ENCODE peak calls at places on chromosomes 13 and 19, in seven cellular contexts. R, S, T, O, W, C and D are unnamed samples.

GRCh38 chr13:31250435-31250834 is 50.7 kb downstream of the B3GLCT start:
- DNase-seq in R (no peak), S (no peak), T (no peak), O (no peak), W (no peak), C (no peak), D (no peak)

GRCh38 chr13:27339299-27339698 is 68.7 kb downstream of the RASL11A start:
- DNase-seq in R (peak; percentile 47), S (no peak), T (no peak), O (no peak), W (peak; percentile 58), C (no peak), D (peak; percentile 91)

GRCh38 chr13:48222358-48223015 is 10.5 kb upstream of the ITM2B start:
- DNase-seq in R (peak; percentile 22), S (peak; percentile 43), T (no peak), O (peak; percentile 72), W (no peak), C (peak; percentile 37), D (no peak)

GRCh38 chr13:108595416-108596257 is 33.8 kb upstream of the MYO16 start:
- DNase-seq in R (no peak), S (no peak), T (no peak), O (no peak), W (no peak), C (no peak), D (peak; percentile 90)

GRCh38 chr13:76157926-76158325 is 521.8 kb downstream of the LMO7 start:
- DNase-seq in R (no peak), S (no peak), T (no peak), O (no peak), W (no peak), C (no peak), D (no peak)

GRCh38 chr19:4587527-4587926 is 28.0 kb upstream of the SEMA6B start:
- DNase-seq in R (no peak), S (peak; percentile 22), T (no peak), O (no peak), W (no peak), C (no peak), D (no peak)

GRCh38 chr13:28636677-28637317 is 22.1 kb upstream of the POMP start:
- DNase-seq in R (peak; percentile 44), S (peak; percentile 77), T (no peak), O (no peak), W (peak; percentile 85), C (no peak), D (peak; percentile 36)

GRCh38 chr13:23956106-23956505 is 58.8 kb upstream of the C1QTNF9B start:
- DNase-seq in R (no peak), S (peak; percentile 62), T (no peak), O (no peak), W (no peak), C (no peak), D (no peak)

GRCh38 chr19:58551577-58552471 is 3.1 kb downstream of the CHMP2A start:
- DNase-seq in R (no peak), S (no peak), T (no peak), O (no peak), W (no peak), C (no peak), D (no peak)

GRCh38 chr19:28977826-28978225 is 235.1 kb downstream of the UQCRFS1 start:
- DNase-seq in R (no peak), S (no peak), T (no peak), O (no peak), W (no peak), C (no peak), D (no peak)
- TF ChIP-seq CTCF in R (no peak), S (no peak), T (no peak), O (no peak), W (no peak), C (no peak), D (no peak)

GRCh38 chr19:12872941-12873890 is 8.0 kb downstream of the DNASE2 start:
- DNase-seq in R (peak; percentile 85), S (peak; percentile 94), T (no peak), O (peak; percentile 67), W (peak; percentile 72), C (no peak), D (peak; percentile 48)
- H3K4me3 ChIP-seq in R (no peak overlapping the region), S (peak overlapping the region; percentile 33), T (no peak overlapping the region), O (no peak overlapping the region), W (peak overlapping the region; percentile 26), C (no peak overlapping the region), D (no peak overlapping the region)

GRCh38 chr13:59837101-59837500 is 326.6 kb downstream of the DIAPH3 start:
- DNase-seq in R (no peak), S (no peak), T (no peak), O (no peak), W (no peak), C (no peak), D (no peak)
- H3K9me3 ChIP-seq in R (no peaks in the 10 kb centered on the region), S (no peaks in the 10 kb centered on the region), T (no peaks in the 10 kb centered on the region), O (no peaks in the 10 kb centered on the region), W (no peaks in the 10 kb centered on the region), C (no peaks in the 10 kb centered on the region), D (no peaks in the 10 kb centered on the region)

GRCh38 chr19:31592456-31592855 is 243.2 kb upstream of the TSHZ3 start:
- DNase-seq in R (no peak), S (no peak), T (no peak), O (no peak), W (no peak), C (no peak), D (no peak)

GRCh38 chr19:31595521-31595920 is 246.3 kb upstream of the TSHZ3 start:
- DNase-seq in R (no peak), S (no peak), T (no peak), O (no peak), W (no peak), C (no peak), D (no peak)

GRCh38 chr19:31586282-31586681 is 237.0 kb upstream of the TSHZ3 start:
- DNase-seq in R (no peak), S (no peak), T (no peak), O (no peak), W (no peak), C (no peak), D (no peak)

GRCh38 chr19:31589109-31589508 is 239.9 kb upstream of the TSHZ3 start:
- DNase-seq in R (no peak), S (no peak), T (no peak), O (no peak), W (no peak), C (no peak), D (no peak)

DNA sequence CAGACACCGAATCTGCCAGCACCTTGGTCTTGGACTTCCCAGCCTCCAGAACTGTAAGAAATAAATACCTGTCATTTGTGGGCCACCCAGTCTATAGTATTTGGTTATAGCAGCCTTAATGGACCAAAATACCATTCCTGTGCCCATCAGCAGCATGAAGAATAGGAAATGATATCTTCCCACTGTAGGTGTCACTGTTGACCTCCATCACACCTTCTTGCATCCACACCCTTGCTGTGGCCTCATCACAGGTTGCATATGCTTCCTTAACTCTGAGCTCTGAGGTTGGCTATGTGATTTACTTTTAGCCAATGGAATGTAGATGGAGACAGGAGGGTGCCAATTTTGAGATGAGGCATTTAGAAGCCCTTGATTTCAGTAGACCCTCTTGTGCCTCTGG is 242.0 kb upstream of the TSHZ3 start:
- DNase-seq in R (no peak), S (no peak), T (no peak), O (no peak), W (no peak), C (no peak), D (no peak)
- TF ChIP-seq CTCF in R (peak; percentile 26), S (no peak), T (no peak), O (no peak), W (no peak), C (no peak), D (peak; percentile 22)

GRCh38 chr13:42807236-42807635 is 25.9 kb downstream of the FAM216B start:
- DNase-seq in R (no peak), S (no peak), T (no peak), O (no peak), W (no peak), C (no peak), D (no peak)
- H3K4me3 ChIP-seq in R (no peak overlapping the region), S (no peak overlapping the region), T (no peak overlapping the region), O (no peak overlapping the region), W (no peak overlapping the region), C (no peak overlapping the region), D (no peak overlapping the region)

GRCh38 chr19:31445406-31445805 is 96.2 kb upstream of the TSHZ3 start:
- DNase-seq in R (no peak), S (no peak), T (no peak), O (no peak), W (no peak), C (no peak), D (no peak)
- H3K9me3 ChIP-seq in R (no peaks in the 10 kb centered on the region), S (no peaks in the 10 kb centered on the region), T (peaks cover 3% of the 10 kb centered on the region), O (peaks cover 10% of the 10 kb centered on the region), W (peaks cover 3% of the 10 kb centered on the region), C (no peaks in the 10 kb centered on the region), D (peaks cover 2% of the 10 kb centered on the region)

GRCh38 chr19:48711106-48711662 is 8.3 kb downstream of the MAMSTR start:
- DNase-seq in R (no peak), S (peak; percentile 11), T (no peak), O (no peak), W (no peak), C (no peak), D (no peak)

GRCh38 chr19:48715276-48715675 is 4.2 kb downstream of the MAMSTR start:
- DNase-seq in R (no peak), S (peak; percentile 31), T (no peak), O (no peak), W (no peak), C (no peak), D (no peak)

GRCh38 chr19:48714759-48715261 is 4.7 kb downstream of the MAMSTR start:
- DNase-seq in R (no peak), S (peak; percentile 18), T (no peak), O (no peak), W (peak; percentile 22), C (no peak), D (no peak)

GRCh38 chr19:48713864-48714755 is 5.4 kb downstream of the MAMSTR start:
- DNase-seq in R (peak; percentile 99), S (peak; percentile 100), T (peak; percentile 93), O (peak; percentile 100), W (peak; percentile 100), C (peak; percentile 99), D (peak; percentile 99)

DNA sequence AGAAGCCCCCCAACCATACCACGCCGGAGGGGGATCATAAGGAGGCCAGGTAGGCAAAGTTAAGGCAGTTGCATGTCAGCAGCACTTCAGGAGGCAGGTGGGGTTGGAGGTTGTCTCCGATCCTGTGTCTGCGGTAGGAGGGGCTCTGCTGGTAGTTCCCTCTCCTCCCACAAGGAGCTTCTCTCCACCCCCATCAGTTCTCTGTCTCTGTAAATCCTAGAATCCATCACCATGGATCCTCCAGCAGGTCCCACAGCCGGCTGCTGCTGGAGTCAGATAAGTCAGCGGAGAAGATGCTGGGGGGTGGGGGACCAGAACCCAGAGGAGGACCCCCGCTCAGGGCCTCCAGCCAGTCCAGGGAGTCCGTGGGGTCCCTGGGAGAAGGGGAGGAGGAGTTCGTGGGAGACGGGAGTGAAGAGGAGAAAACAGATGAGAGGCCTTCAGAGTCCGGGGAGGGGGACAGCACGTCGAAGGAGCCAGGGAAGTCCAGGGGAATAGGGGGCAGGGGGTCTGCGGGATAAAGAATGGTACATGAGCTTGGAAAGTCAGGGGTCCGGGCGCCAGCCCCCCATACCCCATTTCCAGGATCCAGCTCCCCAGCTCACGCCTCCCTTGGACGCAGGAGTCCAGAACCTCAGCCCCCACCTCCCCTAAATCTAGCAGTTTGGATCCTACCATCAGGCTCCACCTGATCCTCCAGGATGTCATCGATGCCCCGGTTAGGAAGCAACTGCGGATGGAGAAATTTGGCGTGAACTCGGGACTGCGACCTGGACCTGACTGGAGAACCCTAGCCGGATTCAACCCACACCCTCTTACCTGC is 6.3 kb downstream of the MAMSTR start:
- DNase-seq in R (no peak), S (peak; percentile 94), T (no peak), O (no peak), W (no peak), C (no peak), D (peak; percentile 71)
- TF ChIP-seq CTCF in R (no peak), S (peak; percentile 20), T (peak; percentile 21), O (no peak), W (no peak), C (no peak), D (no peak)